ENCODE peak calls at places on chromosomes 7 and 10, in four cellular contexts. O is activated T-cell treated with anti-CD3 and anti-CD28 coated beads for 1 hour; V is stimulated activated CD4-positive, alpha-beta T cell treated with anti-CD3 and anti-CD28 coated beads, Interleukin-15, amount 100 ng/mL, for 24 hours; J is astrocyte of the cerebellum. N is an unnamed sample.

GRCh38 chr10:44400553-44400952 is 15.7 kb upstream of the CXCL12 start:
- DNase-seq in O (no peak), V (no peak), J (no peak), N (no peak)

GRCh38 chr7:111438369-111439289 is 123.7 kb downstream of the IMMP2L start:
- DNase-seq in O (no peak), V (no peak), J (peak), N (peak)

GRCh38 chr7:39421661-39422060 is 144.5 kb upstream of the YAE1 start:
- DNase-seq in O (no peak), V (no peak), J (no peak), N (no peak)

GRCh38 chr10:53579773-53580172 is 807.2 kb upstream of the MBL2 start:
- DNase-seq in O (no peak), V (no peak), J (no peak), N (no peak)

GRCh38 chr7:73850781-73851207 is 8.5 kb upstream of the METTL27 start:
- DNase-seq in O (no peak), V (no peak), J (peak), N (peak)

GRCh38 chr7:16657656-16658279 is 11.8 kb downstream of the BZW2 start:
- DNase-seq in O (no peak), V (no peak), J (no peak), N (peak)

GRCh38 chr7:88224596-88225275 is 4.9 kb upstream of the SRI start:
- DNase-seq in O (no peak), V (no peak), J (peak), N (peak)

GRCh38 chr7:119594956-119595355 is 678.0 kb upstream of the KCND2 start:
- DNase-seq in O (no peak), V (no peak), J (no peak), N (no peak)

GRCh38 chr7:68166525-68166924 is 1169.9 kb downstream of the TYW1 start:
- DNase-seq in O (no peak), V (no peak), J (no peak), N (no peak)